ENCODE peak calls at places on chromosomes 7 and 10, in nine cellular contexts. X is NCI-H1092; M is ACHN; L is AG09319; Z is AG04450; O is effector CD8-positive, alpha-beta T cell; W is HEK293T; A is iris pigment epithelial cell; P is GM12865. D is an unnamed sample.

GRCh38 chr7:120587281-120587680 is 270.7 kb downstream of the TSPAN12 start:
- DNase-seq in X (no peak), M (no peak), L (no peak), Z (no peak), O (no peak), W (no peak), A (no peak), P (no peak), D (no peak)

GRCh38 chr7:151900591-151901312 is 23.8 kb upstream of the PRKAG2 start:
- DNase-seq in X (no peak), M (no peak), L (no peak), Z (no peak), O (no peak), W (no peak), A (no peak), P (no peak), D (no peak)

GRCh38 chr10:83274088-83274487 is 865.2 kb upstream of the GHITM start:
- DNase-seq in X (no peak), M (no peak), L (no peak), Z (no peak), O (no peak), W (no peak), A (no peak), P (no peak), D (no peak)

GRCh38 chr10:109820620-109821405 is 102.5 kb downstream of the XPNPEP1 start:
- DNase-seq in X (no peak), M (no peak), L (no peak), Z (no peak), O (no peak), W (no peak), A (no peak), P (no peak), D (no peak)

GRCh38 chr10:34150103-34150502 is 665.0 kb downstream of the PARD3 start:
- DNase-seq in X (no peak), M (no peak), L (no peak), Z (no peak), O (no peak), W (no peak), A (no peak), P (no peak), D (no peak)

GRCh38 chr10:61899997-61900828 is 1.3 kb upstream of the ARID5B start:
- DNase-seq in X (peak), M (peak), L (peak), Z (no peak), O (peak), W (peak), A (peak), P (peak), D (no peak)

GRCh38 chr7:92955081-92955480 is 118.7 kb upstream of the CDK6 start:
- DNase-seq in X (no peak), M (no peak), L (no peak), Z (no peak), O (no peak), W (peak), A (no peak), P (peak), D (no peak)

GRCh38 chr7:1087462-1087809 is 477 bp upstream of the GPER1 start:
- DNase-seq in X (no peak), M (no peak), L (no peak), Z (no peak), O (no peak), W (no peak), A (no peak), P (no peak), D (no peak)

GRCh38 chr7:29953735-29954347 is 35.8 kb downstream of the SCRN1 start:
- DNase-seq in X (no peak), M (no peak), L (peak), Z (no peak), O (no peak), W (no peak), A (no peak), P (no peak), D (no peak)

GRCh38 chr10:64036996-64037666 is 515.9 kb downstream of the REEP3 start:
- DNase-seq in X (no peak), M (no peak), L (no peak), Z (no peak), O (no peak), W (no peak), A (no peak), P (no peak), D (no peak)

GRCh38 chr7:37518266-37518665 is 69.6 kb upstream of the ELMO1 start:
- DNase-seq in X (no peak), M (no peak), L (no peak), Z (no peak), O (no peak), W (no peak), A (no peak), P (no peak), D (no peak)

GRCh38 chr7:39531818-39532217 is 34.4 kb upstream of the YAE1 start:
- DNase-seq in X (no peak), M (no peak), L (no peak), Z (no peak), O (no peak), W (no peak), A (no peak), P (no peak), D (no peak)

GRCh38 chr10:31121797-31122586 is 90.3 kb upstream of the ZNF438 start:
- DNase-seq in X (no peak), M (no peak), L (no peak), Z (no peak), O (no peak), W (no peak), A (peak), P (no peak), D (no peak)

GRCh38 chr10:13862541-13863233 is 275.9 kb downstream of the PRPF18 start:
- DNase-seq in X (no peak), M (no peak), L (no peak), Z (no peak), O (no peak), W (no peak), A (no peak), P (no peak), D (no peak)

GRCh38 chr10:95421782-95422181 is 131.0 kb upstream of the PDLIM1 start:
- DNase-seq in X (no peak), M (no peak), L (no peak), Z (no peak), O (no peak), W (no peak), A (no peak), P (no peak), D (no peak)

GRCh38 chr10:132707776-132708171 is 78.2 kb downstream of the NKX6-2 start:
- DNase-seq in X (no peak), M (no peak), L (no peak), Z (no peak), O (no peak), W (no peak), A (no peak), P (no peak), D (no peak)

GRCh38 chr10:96511044-96511945 is 2.4 kb downstream of the TLL2 start:
- DNase-seq in X (no peak), M (peak), L (no peak), Z (no peak), O (no peak), W (peak), A (peak), P (peak), D (no peak)

GRCh38 chr10:118763202-118763988 is 8.6 kb upstream of the CACUL1 start:
- DNase-seq in X (no peak), M (peak), L (no peak), Z (no peak), O (no peak), W (no peak), A (no peak), P (no peak), D (no peak)

GRCh38 chr7:44257213-44257612 is 56.4 kb downstream of the YKT6 start:
- DNase-seq in X (no peak), M (no peak), L (no peak), Z (no peak), O (no peak), W (no peak), A (no peak), P (no peak), D (no peak)

GRCh38 chr10:24882047-24882698 is 70.2 kb downstream of the PRTFDC1 start:
- DNase-seq in X (no peak), M (no peak), L (no peak), Z (no peak), O (peak), W (no peak), A (peak), P (peak), D (peak)

GRCh38 chr10:34249634-34250033 is 565.5 kb downstream of the PARD3 start:
- DNase-seq in X (peak), M (no peak), L (no peak), Z (no peak), O (no peak), W (peak), A (no peak), P (peak), D (no peak)